ENCODE peak calls at places on chromosomes 11 and 22, in five cellular contexts. S is stomach, H is thoracic aorta, U is tibial artery, A is tibial nerve. O is an unnamed sample.

GRCh38 chr11:15937601-15938361 is 418.6 kb downstream of the SOX6 start:
- DNase-seq in S (no peak), A (no peak), U (no peak), H (no peak), O (no peak)

GRCh38 chr22:33180371-33180770 is 122.2 kb upstream of the SYN3 start:
- DNase-seq in U (no peak), H (no peak), A (no peak), S (no peak), O (no peak)

GRCh38 chr11:62666259-62666926 is 1.3 kb downstream of the CSKMT start:
- DNase-seq in A (no peak), H (no peak), U (no peak), S (no peak), O (no peak)

GRCh38 chr22:40485813-40486610 is 115.6 kb downstream of the SGSM3 start:
- DNase-seq in A (no peak), U (no peak), S (no peak), H (no peak), O (no peak)

GRCh38 chr11:74154621-74155281 is 16.1 kb downstream of the C2CD3 start:
- DNase-seq in H (no peak), A (no peak), U (peak; percentile 24), S (no peak), O (no peak)

GRCh38 chr11:59669611-59670009 is 773 bp upstream of the PATL1 start:
- DNase-seq in A (no peak), S (peak; percentile 34), H (no peak), U (peak; percentile 41), O (no peak)

GRCh38 chr11:57083641-57084385 is 95.1 kb downstream of the OR5AK2 start:
- DNase-seq in A (no peak), S (no peak), H (no peak), U (no peak), O (no peak)

GRCh38 chr11:116333193-116333592 is 439.6 kb downstream of the BUD13 start:
- DNase-seq in S (no peak), A (no peak), H (no peak), U (no peak), O (no peak)

GRCh38 chr11:77316733-77317342 is 15.4 kb upstream of the GDPD4 start:
- DNase-seq in A (no peak), H (no peak), S (no peak), U (no peak), O (no peak)

GRCh38 chr22:29994941-29995340 is 85.3 kb upstream of the HORMAD2 start:
- DNase-seq in S (no peak), U (no peak), A (no peak), H (no peak), O (no peak)

GRCh38 chr22:23485490-23485889 is 94.6 kb downstream of the IGLL1 start:
- DNase-seq in S (no peak), H (no peak), A (no peak), U (no peak), O (no peak)

GRCh38 chr11:43868852-43869567 is 11.6 kb upstream of the ALKBH3 start:
- DNase-seq in A (no peak), U (no peak), H (no peak), S (no peak), O (no peak)

GRCh38 chr11:12249590-12250260 is 127.6 kb upstream of the PARVA start:
- DNase-seq in H (no peak), U (no peak), A (no peak), S (peak; percentile 90), O (no peak)

GRCh38 chr11:18536195-18536594 is 9.5 kb upstream of the TSG101 start:
- DNase-seq in A (no peak), H (no peak), U (no peak), S (no peak), O (no peak)

GRCh38 chr11:9082575-9082974 is 8.8 kb downstream of the SCUBE2 start:
- DNase-seq in A (no peak), H (no peak), S (no peak), U (no peak), O (no peak)

GRCh38 chr11:9680028-9680427 is 16.2 kb downstream of the SWAP70 start:
- DNase-seq in U (no peak), S (no peak), H (no peak), A (no peak), O (no peak)

DNA sequence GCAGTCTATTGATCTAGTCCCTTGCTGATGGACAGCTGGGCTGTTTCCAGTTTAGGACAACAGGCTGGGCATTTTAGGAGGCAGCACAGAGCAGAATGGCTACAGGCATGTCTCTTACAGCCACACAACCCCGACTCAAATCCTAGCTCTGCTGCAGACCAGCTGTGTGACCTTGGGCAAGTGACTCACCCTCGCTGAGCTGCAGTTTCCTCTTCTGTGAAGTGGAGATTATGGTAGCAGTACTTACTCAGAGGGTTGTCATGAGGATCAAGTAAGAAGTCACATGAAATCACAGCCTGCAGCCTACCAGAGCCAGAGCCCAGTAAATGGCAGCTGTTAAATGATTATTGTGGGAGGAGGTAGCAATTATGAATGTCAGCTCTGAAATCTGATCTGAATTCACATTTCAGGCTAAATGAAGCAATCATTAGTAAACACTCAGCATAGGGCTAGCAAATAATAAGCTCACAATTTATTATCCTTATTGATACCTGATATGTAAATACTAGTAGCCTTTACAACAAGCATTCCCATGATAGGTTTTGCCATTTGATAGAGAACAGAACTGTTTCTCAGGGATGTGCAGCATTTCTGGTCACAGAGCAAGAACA is 58.9 kb downstream of the MYEOV start:
- DNase-seq in U (no peak), S (peak; percentile 23), H (no peak), A (no peak), O (no peak)
- H3K27ac ChIP-seq in U (no peak overlapping the region), S (no peak overlapping the region), H (no peak overlapping the region), A (no peak overlapping the region), O (no peak overlapping the region)

GRCh38 chr11:113553905-113554304 is 78.7 kb upstream of the DRD2 start:
- DNase-seq in H (no peak), U (no peak), A (no peak), S (no peak), O (no peak)
- TF ChIP-seq CTCF in H (no peak), U (no peak), A (no peak), S (no peak), O (no peak)

DNA sequence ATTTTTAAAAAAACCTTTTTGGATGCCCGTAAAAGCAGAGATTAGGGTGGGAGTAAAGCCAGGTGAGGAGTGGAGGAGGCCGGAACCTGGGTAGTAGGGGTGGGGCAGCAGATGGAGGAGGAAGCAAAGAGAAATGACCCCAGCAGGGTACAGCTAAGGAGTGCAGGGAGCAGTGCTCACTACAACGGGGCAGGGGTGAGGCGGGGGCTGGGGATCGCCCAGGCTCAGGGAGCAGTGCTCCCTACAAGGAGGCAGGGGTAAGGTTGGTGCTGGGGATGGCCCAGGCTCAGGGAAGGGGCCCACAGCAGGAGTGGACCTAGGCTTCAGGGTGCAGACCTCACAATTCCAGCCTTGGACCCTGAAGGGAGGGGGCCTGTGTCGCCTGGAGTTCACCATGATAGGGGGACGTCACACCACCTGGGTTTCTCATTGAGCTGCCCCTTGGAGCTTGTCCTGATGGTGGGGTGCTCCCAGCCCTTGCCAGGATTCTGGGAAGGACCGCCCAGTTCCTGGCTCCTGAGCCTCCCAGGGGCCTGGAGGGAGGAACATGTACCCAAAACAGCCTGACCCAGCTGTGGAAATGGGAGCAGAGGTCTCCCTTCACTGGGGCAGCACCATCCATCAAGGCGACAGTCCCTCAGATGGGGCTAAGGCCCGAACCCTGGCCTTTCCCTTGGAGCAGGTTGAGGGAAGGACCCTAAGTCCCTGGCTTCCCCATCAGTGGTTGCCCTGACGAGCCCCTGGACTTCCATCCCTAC is 2.9 kb upstream of the PNPLA2 start:
- DNase-seq in S (no peak), U (no peak), A (no peak), H (no peak), O (no peak)
- H3K27ac ChIP-seq in S (no peak overlapping the region), U (no peak overlapping the region), A (no peak overlapping the region), H (no peak overlapping the region), O (no peak overlapping the region)

DNA sequence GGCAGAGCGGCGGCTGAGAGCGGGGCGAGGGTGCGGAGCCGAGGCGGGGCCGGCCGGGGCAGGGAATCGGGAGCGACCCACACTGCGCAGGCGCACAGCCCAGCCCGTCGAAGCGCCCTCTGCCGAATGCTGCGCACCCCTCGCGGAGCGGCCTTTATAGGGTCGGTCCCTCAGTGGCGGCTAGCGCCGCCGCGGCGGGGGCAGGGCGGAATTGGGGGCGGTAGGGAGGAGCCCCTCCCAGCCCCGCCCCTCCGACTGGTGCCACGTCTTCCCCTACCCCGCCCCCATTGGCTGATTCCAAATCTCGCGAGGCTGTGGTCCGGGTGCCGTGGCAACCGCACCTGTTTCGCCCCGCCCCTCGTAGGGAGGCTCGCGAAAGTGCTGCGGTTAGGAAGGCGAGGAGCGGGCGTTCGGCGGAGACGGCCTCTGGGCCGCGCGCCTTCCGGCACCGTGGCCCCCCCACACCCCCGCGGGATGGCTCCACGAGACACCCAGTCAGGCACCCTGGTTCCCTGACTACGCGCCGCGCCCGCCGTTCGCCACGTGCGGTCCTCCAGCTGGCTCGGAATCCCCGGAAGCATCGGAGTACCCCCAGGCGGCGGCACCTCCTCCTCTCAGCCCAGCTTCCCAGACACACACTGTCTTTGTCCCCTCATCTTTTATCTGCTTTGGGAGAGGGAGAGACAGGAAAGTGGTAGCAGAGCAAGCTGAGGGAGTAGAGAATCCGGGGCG is at the start of gene EHD1:
- DNase-seq in S (peak; percentile 99), A (peak; percentile 99), H (peak; percentile 95), U (peak; percentile 98), O (peak; percentile 93)
- TF ChIP-seq CTCF in S (no peak), A (peak; percentile 68), H (peak; percentile 17), U (peak; percentile 37), O (peak; percentile 32)